ENCODE peak calls at places on chromosomes 11 and 22, in eight cellular contexts. One of them, this sample, is unnamed.
A peak's percentile ranks its signal among the peaks of the same experiment; 100 is the strongest.

GRCh38 chr11:87369888-87370287 is 332.2 kb downstream of the TMEM135 start:
- DNase-seq in fibroblast of lung: no peak
- DNase-seq in keratinocyte: no peak
- DNase-seq in PC-9: no peak
- DNase-seq in PC-3: no peak
- DNase-seq in heart right ventricle: no peak
- DNase-seq in mammary epithelial cell: no peak
- DNase-seq in CD8-positive, alpha-beta T cell: no peak
- DNase-seq in this sample: no peak

GRCh38 chr11:33842236-33842915 is 49.5 kb downstream of the LMO2 start:
- DNase-seq in keratinocyte: no peak
- DNase-seq in CD8-positive, alpha-beta T cell: no peak
- DNase-seq in PC-3: no peak
- DNase-seq in fibroblast of lung: no peak
- DNase-seq in mammary epithelial cell: no peak
- DNase-seq in PC-9: no peak
- DNase-seq in heart right ventricle: no peak
- DNase-seq in this sample: no peak

GRCh38 chr22:35523167-35523928 is 17.3 kb upstream of the RASD2 start:
- DNase-seq in heart right ventricle: no peak
- DNase-seq in mammary epithelial cell: no peak
- DNase-seq in fibroblast of lung: no peak
- DNase-seq in keratinocyte: no peak
- DNase-seq in PC-3: no peak
- DNase-seq in CD8-positive, alpha-beta T cell: no peak
- DNase-seq in PC-9: no peak
- DNase-seq in this sample: no peak

GRCh38 chr22:43185860-43186261 is 1.1 kb downstream of the TTLL12 start:
- DNase-seq in keratinocyte: no peak
- DNase-seq in mammary epithelial cell: peak; percentile 23
- DNase-seq in PC-9: no peak
- DNase-seq in CD8-positive, alpha-beta T cell: no peak
- DNase-seq in PC-3: peak; percentile 24
- DNase-seq in fibroblast of lung: peak; percentile 24
- DNase-seq in heart right ventricle: peak; percentile 35
- DNase-seq in this sample: peak; percentile 45

GRCh38 chr22:49577168-49578060 is 250.3 kb downstream of the BRD1 start:
- DNase-seq in PC-3: no peak
- DNase-seq in PC-9: no peak
- DNase-seq in CD8-positive, alpha-beta T cell: no peak
- DNase-seq in keratinocyte: no peak
- DNase-seq in fibroblast of lung: no peak
- DNase-seq in mammary epithelial cell: no peak
- DNase-seq in heart right ventricle: no peak
- DNase-seq in this sample: no peak

GRCh38 chr22:22040908-22041307 is 58.3 kb upstream of the TOP3B start:
- DNase-seq in mammary epithelial cell: no peak
- DNase-seq in PC-9: no peak
- DNase-seq in keratinocyte: no peak
- DNase-seq in fibroblast of lung: no peak
- DNase-seq in PC-3: no peak
- DNase-seq in CD8-positive, alpha-beta T cell: no peak
- DNase-seq in heart right ventricle: no peak
- DNase-seq in this sample: no peak

GRCh38 chr11:65594991-65595920 is at the start of gene KCNK7:
- DNase-seq in keratinocyte: no peak
- DNase-seq in mammary epithelial cell: no peak
- DNase-seq in heart right ventricle: no peak
- DNase-seq in fibroblast of lung: no peak
- DNase-seq in CD8-positive, alpha-beta T cell: no peak
- DNase-seq in PC-3: peak; percentile 22
- DNase-seq in PC-9: no peak
- DNase-seq in this sample: no peak

GRCh38 chr11:74011360-74012071 is 2.6 kb upstream of the UCP3 start:
- DNase-seq in mammary epithelial cell: no peak
- DNase-seq in heart right ventricle: no peak
- DNase-seq in fibroblast of lung: no peak
- DNase-seq in PC-3: no peak
- DNase-seq in PC-9: no peak
- DNase-seq in CD8-positive, alpha-beta T cell: no peak
- DNase-seq in keratinocyte: no peak
- DNase-seq in this sample: no peak

GRCh38 chr11:123546515-123546914 is 107.9 kb downstream of the SCN3B start:
- DNase-seq in PC-9: no peak
- DNase-seq in heart right ventricle: no peak
- DNase-seq in mammary epithelial cell: no peak
- DNase-seq in CD8-positive, alpha-beta T cell: no peak
- DNase-seq in fibroblast of lung: peak; percentile 87
- DNase-seq in keratinocyte: no peak
- DNase-seq in PC-3: peak; percentile 62
- DNase-seq in this sample: no peak

GRCh38 chr22:20061481-20061861 is 18.6 kb upstream of the DGCR8 start:
- DNase-seq in CD8-positive, alpha-beta T cell: no peak
- DNase-seq in PC-9: no peak
- DNase-seq in keratinocyte: no peak
- DNase-seq in heart right ventricle: no peak
- DNase-seq in fibroblast of lung: peak; percentile 56
- DNase-seq in mammary epithelial cell: no peak
- DNase-seq in PC-3: no peak
- DNase-seq in this sample: peak; percentile 6

GRCh38 chr22:20058989-20059770 is 20.9 kb upstream of the DGCR8 start:
- DNase-seq in keratinocyte: no peak
- DNase-seq in PC-3: no peak
- DNase-seq in PC-9: no peak
- DNase-seq in fibroblast of lung: no peak
- DNase-seq in CD8-positive, alpha-beta T cell: no peak
- DNase-seq in heart right ventricle: no peak
- DNase-seq in mammary epithelial cell: no peak
- DNase-seq in this sample: no peak

GRCh38 chr22:20062043-20062765 is 17.8 kb upstream of the DGCR8 start:
- DNase-seq in CD8-positive, alpha-beta T cell: no peak
- DNase-seq in PC-3: no peak
- DNase-seq in PC-9: no peak
- DNase-seq in fibroblast of lung: no peak
- DNase-seq in keratinocyte: no peak
- DNase-seq in heart right ventricle: no peak
- DNase-seq in mammary epithelial cell: no peak
- DNase-seq in this sample: no peak

GRCh38 chr22:20062766-20063083 is 17.3 kb upstream of the DGCR8 start:
- DNase-seq in heart right ventricle: no peak
- DNase-seq in PC-3: peak; percentile 42
- DNase-seq in CD8-positive, alpha-beta T cell: no peak
- DNase-seq in fibroblast of lung: peak; percentile 76
- DNase-seq in PC-9: no peak
- DNase-seq in mammary epithelial cell: peak; percentile 88
- DNase-seq in keratinocyte: no peak
- DNase-seq in this sample: no peak

GRCh38 chr22:20060700-20061480 is 19.2 kb upstream of the DGCR8 start:
- DNase-seq in CD8-positive, alpha-beta T cell: no peak
- DNase-seq in PC-3: no peak
- DNase-seq in PC-9: no peak
- DNase-seq in heart right ventricle: no peak
- DNase-seq in fibroblast of lung: no peak
- DNase-seq in mammary epithelial cell: no peak
- DNase-seq in keratinocyte: no peak
- DNase-seq in this sample: no peak
- TF ChIP-seq CTCF in CD8-positive, alpha-beta T cell: no peak
- TF ChIP-seq CTCF in PC-3: peak; percentile 14
- TF ChIP-seq CTCF in PC-9: no peak
- TF ChIP-seq CTCF in heart right ventricle: no peak
- TF ChIP-seq CTCF in fibroblast of lung: no peak
- TF ChIP-seq CTCF in mammary epithelial cell: no peak
- TF ChIP-seq CTCF in keratinocyte: no peak
- TF ChIP-seq CTCF in this sample: no peak

DNA sequence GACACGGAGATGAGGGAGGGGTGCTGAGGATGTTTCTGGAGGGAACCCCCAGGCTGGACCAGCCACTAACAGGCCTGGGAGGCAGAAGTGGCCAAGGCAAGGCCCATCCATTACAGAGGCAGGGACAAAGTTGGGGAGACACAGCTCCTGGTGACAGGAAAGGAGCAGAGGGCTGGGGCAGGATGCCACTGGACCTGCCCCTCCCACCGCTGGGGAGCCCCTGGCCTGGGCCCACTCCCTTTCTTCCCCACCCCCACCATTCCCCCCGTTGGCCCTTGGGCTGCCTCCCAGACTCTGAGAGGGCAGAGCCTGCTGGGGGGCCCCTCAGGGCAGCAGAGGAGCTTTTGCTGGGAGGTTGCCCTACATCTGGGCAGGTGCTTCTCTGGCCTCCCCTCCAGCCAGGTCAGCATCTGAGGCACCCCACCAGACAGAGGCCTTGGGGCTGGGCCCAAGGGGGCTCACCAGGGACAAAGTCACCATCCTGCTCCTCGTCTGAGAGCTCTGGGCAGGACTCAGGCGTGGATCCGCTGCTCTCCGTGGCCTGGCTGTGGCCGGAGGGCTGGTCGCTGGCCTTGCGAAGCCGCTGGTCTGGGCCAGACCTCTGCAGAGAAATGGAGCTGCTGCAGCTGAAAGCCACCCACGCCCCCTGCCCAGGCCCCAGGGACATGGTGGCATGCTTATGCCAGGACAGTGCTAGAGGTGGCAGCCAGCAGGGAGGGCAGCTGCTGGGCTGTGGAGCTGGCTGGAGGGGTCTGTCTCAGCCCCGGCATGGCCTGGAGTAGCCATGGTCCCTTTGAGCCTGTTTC is 33.1 kb upstream of the CARS1 start:
- DNase-seq in PC-3: no peak
- DNase-seq in CD8-positive, alpha-beta T cell: no peak
- DNase-seq in fibroblast of lung: no peak
- DNase-seq in mammary epithelial cell: no peak
- DNase-seq in keratinocyte: no peak
- DNase-seq in heart right ventricle: no peak
- DNase-seq in PC-9: no peak
- DNase-seq in this sample: no peak
- H3K36me3 ChIP-seq in PC-3: no peaks in the 10 kb centered on the region
- H3K36me3 ChIP-seq in CD8-positive, alpha-beta T cell: no peaks in the 10 kb centered on the region
- H3K36me3 ChIP-seq in fibroblast of lung: peaks cover 37% of the 10 kb centered on the region
- H3K36me3 ChIP-seq in mammary epithelial cell: no peaks in the 10 kb centered on the region
- H3K36me3 ChIP-seq in keratinocyte: peaks cover 1% of the 10 kb centered on the region
- H3K36me3 ChIP-seq in heart right ventricle: peaks cover 20% of the 10 kb centered on the region
- H3K36me3 ChIP-seq in PC-9: no peaks in the 10 kb centered on the region
- H3K36me3 ChIP-seq in this sample: no peaks in the 10 kb centered on the region

GRCh38 chr11:1640076-1640946 is 10.7 kb downstream of the KRTAP5-5 start:
- DNase-seq in fibroblast of lung: no peak
- DNase-seq in PC-9: no peak
- DNase-seq in heart right ventricle: no peak
- DNase-seq in mammary epithelial cell: peak; percentile 23
- DNase-seq in CD8-positive, alpha-beta T cell: peak; percentile 10
- DNase-seq in keratinocyte: no peak
- DNase-seq in PC-3: peak; percentile 65
- DNase-seq in this sample: no peak
- TF ChIP-seq CTCF in fibroblast of lung: peak; percentile 63
- TF ChIP-seq CTCF in PC-9: peak; percentile 81
- TF ChIP-seq CTCF in heart right ventricle: peak; percentile 77
- TF ChIP-seq CTCF in mammary epithelial cell: peak; percentile 83
- TF ChIP-seq CTCF in CD8-positive, alpha-beta T cell: peak; percentile 77
- TF ChIP-seq CTCF in keratinocyte: peak; percentile 76
- TF ChIP-seq CTCF in PC-3: peak; percentile 87
- TF ChIP-seq CTCF in this sample: peak; percentile 82

GRCh38 chr11:117145393-117145761 is 1.3 kb downstream of the PAFAH1B2 start:
- DNase-seq in PC-9: peak; percentile 41
- DNase-seq in mammary epithelial cell: peak; percentile 43
- DNase-seq in keratinocyte: no peak
- DNase-seq in PC-3: peak; percentile 24
- DNase-seq in fibroblast of lung: peak; percentile 56
- DNase-seq in heart right ventricle: no peak
- DNase-seq in CD8-positive, alpha-beta T cell: no peak
- DNase-seq in this sample: peak; percentile 73

GRCh38 chr11:117143871-117144476 is at the start of gene PAFAH1B2:
- DNase-seq in heart right ventricle: peak; percentile 97
- DNase-seq in mammary epithelial cell: peak; percentile 92
- DNase-seq in fibroblast of lung: peak; percentile 88
- DNase-seq in PC-3: peak; percentile 98
- DNase-seq in keratinocyte: peak; percentile 66
- DNase-seq in CD8-positive, alpha-beta T cell: peak; percentile 89
- DNase-seq in PC-9: peak; percentile 88
- DNase-seq in this sample: peak; percentile 90

GRCh38 chr11:117143390-117143789 is 697 bp upstream of the PAFAH1B2 start:
- DNase-seq in mammary epithelial cell: peak; percentile 41
- DNase-seq in keratinocyte: no peak
- DNase-seq in PC-9: no peak
- DNase-seq in CD8-positive, alpha-beta T cell: no peak
- DNase-seq in fibroblast of lung: peak; percentile 65
- DNase-seq in PC-3: peak; percentile 68
- DNase-seq in heart right ventricle: peak; percentile 30
- DNase-seq in this sample: no peak

GRCh38 chr11:117144477-117145392 is 648 bp downstream of the PAFAH1B2 start:
- DNase-seq in PC-9: peak; percentile 81
- DNase-seq in fibroblast of lung: peak; percentile 81
- DNase-seq in heart right ventricle: peak; percentile 78
- DNase-seq in keratinocyte: no peak
- DNase-seq in CD8-positive, alpha-beta T cell: peak; percentile 22
- DNase-seq in mammary epithelial cell: peak; percentile 68
- DNase-seq in PC-3: peak; percentile 79
- DNase-seq in this sample: peak; percentile 84

GRCh38 chr11:117146521-117146920 is 2.4 kb downstream of the PAFAH1B2 start:
- DNase-seq in CD8-positive, alpha-beta T cell: no peak
- DNase-seq in PC-9: no peak
- DNase-seq in heart right ventricle: no peak
- DNase-seq in PC-3: no peak
- DNase-seq in fibroblast of lung: peak; percentile 36
- DNase-seq in mammary epithelial cell: no peak
- DNase-seq in keratinocyte: no peak
- DNase-seq in this sample: no peak
- H3K36me3 ChIP-seq in CD8-positive, alpha-beta T cell: no peaks in the 10 kb centered on the region
- H3K36me3 ChIP-seq in PC-9: peaks cover 33% of the 10 kb centered on the region
- H3K36me3 ChIP-seq in heart right ventricle: peaks cover 26% of the 10 kb centered on the region
- H3K36me3 ChIP-seq in PC-3: peaks cover 20% of the 10 kb centered on the region
- H3K36me3 ChIP-seq in fibroblast of lung: peaks cover 3% of the 10 kb centered on the region
- H3K36me3 ChIP-seq in mammary epithelial cell: peaks cover 4% of the 10 kb centered on the region
- H3K36me3 ChIP-seq in keratinocyte: peaks cover 4% of the 10 kb centered on the region
- H3K36me3 ChIP-seq in this sample: no peaks in the 10 kb centered on the region

This sample was measured in endothelial cell of umbilical vein.